ENCODE peak calls at places on chromosomes 7 and 10, in four cellular contexts. One of them, this sample, is unnamed.
A peak's percentile ranks its signal among the peaks of the same experiment; 100 is the strongest.

GRCh38 chr10:75107756-75108683 is 3.4 kb upstream of the SAMD8 start:
- DNase-seq in neuronal stem cell: no peak
- DNase-seq in mesenchymal stem cell: no peak
- DNase-seq in H1: no peak
- DNase-seq in this sample: no peak

GRCh38 chr10:132134541-132135397 is 52.0 kb upstream of the DPYSL4 start:
- DNase-seq in neuronal stem cell: no peak
- DNase-seq in mesenchymal stem cell: no peak
- DNase-seq in H1: no peak
- DNase-seq in this sample: no peak

GRCh38 chr7:55325371-55325792 is 39.8 kb upstream of the LANCL2 start:
- DNase-seq in neuronal stem cell: no peak
- DNase-seq in mesenchymal stem cell: peak; percentile 4
- DNase-seq in H1: no peak
- DNase-seq in this sample: no peak

GRCh38 chr7:37642028-37642540 is 41.5 kb upstream of the GPR141 start:
- DNase-seq in neuronal stem cell: no peak
- DNase-seq in mesenchymal stem cell: no peak
- DNase-seq in H1: no peak
- DNase-seq in this sample: peak; percentile 41

GRCh38 chr10:12638103-12638502 is 288.8 kb downstream of the CAMK1D start:
- DNase-seq in neuronal stem cell: no peak
- DNase-seq in mesenchymal stem cell: peak; percentile 30
- DNase-seq in H1: no peak
- DNase-seq in this sample: no peak

GRCh38 chr7:47418910-47419309 is 163.0 kb downstream of the TNS3 start:
- DNase-seq in neuronal stem cell: no peak
- DNase-seq in mesenchymal stem cell: peak; percentile 95
- DNase-seq in H1: no peak
- DNase-seq in this sample: no peak

GRCh38 chr10:73779018-73779417 is 2.8 kb upstream of the CHCHD1 start:
- DNase-seq in neuronal stem cell: no peak
- DNase-seq in mesenchymal stem cell: no peak
- DNase-seq in H1: no peak
- DNase-seq in this sample: no peak

GRCh38 chr7:130951976-130952313 is 217.9 kb upstream of the KLF14 start:
- DNase-seq in neuronal stem cell: no peak
- DNase-seq in mesenchymal stem cell: no peak
- DNase-seq in H1: no peak
- DNase-seq in this sample: no peak

GRCh38 chr10:110052911-110053310 is 45.1 kb downstream of the ADD3 start:
- DNase-seq in neuronal stem cell: no peak
- DNase-seq in mesenchymal stem cell: no peak
- DNase-seq in H1: no peak
- DNase-seq in this sample: no peak

GRCh38 chr10:10605551-10606081 is 412.1 kb upstream of the CELF2 start:
- DNase-seq in neuronal stem cell: no peak
- DNase-seq in mesenchymal stem cell: peak; percentile 35
- DNase-seq in H1: no peak
- DNase-seq in this sample: no peak

GRCh38 chr10:23344251-23344841 is at the start of gene C10orf67:
- DNase-seq in neuronal stem cell: peak; percentile 32
- DNase-seq in mesenchymal stem cell: peak; percentile 49
- DNase-seq in H1: peak; percentile 17
- DNase-seq in this sample: peak; percentile 62

GRCh38 chr10:49758249-49758930 is 3.7 kb downstream of the OGDHL start:
- DNase-seq in neuronal stem cell: no peak
- DNase-seq in mesenchymal stem cell: no peak
- DNase-seq in H1: no peak
- DNase-seq in this sample: peak; percentile 20

GRCh38 chr10:120931999-120932398 is 80.8 kb downstream of the WDR11 start:
- DNase-seq in neuronal stem cell: no peak
- DNase-seq in mesenchymal stem cell: no peak
- DNase-seq in H1: no peak
- DNase-seq in this sample: no peak

GRCh38 chr7:50742401-50742800 is 40.3 kb downstream of the GRB10 start:
- DNase-seq in neuronal stem cell: no peak
- DNase-seq in mesenchymal stem cell: no peak
- DNase-seq in H1: no peak
- DNase-seq in this sample: no peak

GRCh38 chr10:71860243-71861029 is 9.4 kb upstream of the PSAP start:
- DNase-seq in neuronal stem cell: no peak
- DNase-seq in mesenchymal stem cell: peak; percentile 100
- DNase-seq in H1: peak; percentile 73
- DNase-seq in this sample: peak; percentile 93

GRCh38 chr10:85204814-85205213 is 876.4 kb downstream of the CCSER2 start:
- DNase-seq in neuronal stem cell: no peak
- DNase-seq in mesenchymal stem cell: no peak
- DNase-seq in H1: no peak
- DNase-seq in this sample: no peak

GRCh38 chr10:86410542-86411124 is 44.0 kb upstream of the GRID1 start:
- DNase-seq in neuronal stem cell: no peak
- DNase-seq in mesenchymal stem cell: peak; percentile 60
- DNase-seq in H1: no peak
- DNase-seq in this sample: no peak

GRCh38 chr10:1190791-1191490 is 134.8 kb downstream of the WDR37 start:
- DNase-seq in neuronal stem cell: no peak
- DNase-seq in mesenchymal stem cell: no peak
- DNase-seq in H1: no peak
- DNase-seq in this sample: no peak

GRCh38 chr7:54397836-54398612 is 144.2 kb upstream of the VSTM2A start:
- DNase-seq in neuronal stem cell: no peak
- DNase-seq in mesenchymal stem cell: no peak
- DNase-seq in H1: no peak
- DNase-seq in this sample: no peak

GRCh38 chr10:78977761-78978305 is 90.9 kb upstream of the ZMIZ1 start:
- DNase-seq in neuronal stem cell: no peak
- DNase-seq in mesenchymal stem cell: peak; percentile 97
- DNase-seq in H1: no peak
- DNase-seq in this sample: no peak

GRCh38 chr7:30322656-30323355 is 38.4 kb downstream of the ZNRF2 start:
- DNase-seq in neuronal stem cell: no peak
- DNase-seq in mesenchymal stem cell: no peak
- DNase-seq in H1: no peak
- DNase-seq in this sample: no peak

GRCh38 chr10:30581779-30582380 is 47.7 kb downstream of the LYZL2 start:
- DNase-seq in neuronal stem cell: peak; percentile 41
- DNase-seq in mesenchymal stem cell: peak; percentile 47
- DNase-seq in H1: no peak
- DNase-seq in this sample: peak; percentile 39

GRCh38 chr10:120415709-120416330 is 41.2 kb upstream of the PLPP4 start:
- DNase-seq in neuronal stem cell: no peak
- DNase-seq in mesenchymal stem cell: peak; percentile 80
- DNase-seq in H1: no peak
- DNase-seq in this sample: no peak

GRCh38 chr7:79673969-79674368 is 220.5 kb upstream of the MAGI2 start:
- DNase-seq in neuronal stem cell: no peak
- DNase-seq in mesenchymal stem cell: no peak
- DNase-seq in H1: no peak
- DNase-seq in this sample: no peak

GRCh38 chr7:116357776-116358670 is 141.5 kb upstream of the CAV2 start:
- DNase-seq in neuronal stem cell: no peak
- DNase-seq in mesenchymal stem cell: peak; percentile 44
- DNase-seq in H1: no peak
- DNase-seq in this sample: no peak

GRCh38 chr10:36266923-36267322 is 624.8 kb upstream of the FZD8 start:
- DNase-seq in neuronal stem cell: no peak
- DNase-seq in mesenchymal stem cell: peak; percentile 34
- DNase-seq in H1: no peak
- DNase-seq in this sample: no peak

GRCh38 chr10:16828114-16828568 is 10.9 kb upstream of the RSU1 start:
- DNase-seq in neuronal stem cell: peak; percentile 76
- DNase-seq in mesenchymal stem cell: peak; percentile 79
- DNase-seq in H1: peak; percentile 43
- DNase-seq in this sample: peak; percentile 78

GRCh38 chr10:49740346-49741107 is 21.6 kb downstream of the OGDHL start:
- DNase-seq in neuronal stem cell: no peak
- DNase-seq in mesenchymal stem cell: no peak
- DNase-seq in H1: no peak
- DNase-seq in this sample: peak; percentile 23

GRCh38 chr10:119025336-119025735 is 4.2 kb upstream of the NANOS1 start:
- DNase-seq in neuronal stem cell: no peak
- DNase-seq in mesenchymal stem cell: peak; percentile 77
- DNase-seq in H1: no peak
- DNase-seq in this sample: no peak

GRCh38 chr7:106128846-106129245 is 16.7 kb upstream of the SYPL1 start:
- DNase-seq in neuronal stem cell: no peak
- DNase-seq in mesenchymal stem cell: no peak
- DNase-seq in H1: no peak
- DNase-seq in this sample: no peak
- H2BK12ac ChIP-seq in neuronal stem cell: no peak overlapping the region
- H2BK12ac ChIP-seq in mesenchymal stem cell: no peak overlapping the region
- H2BK12ac ChIP-seq in H1: no peak overlapping the region
- H2BK12ac ChIP-seq in this sample: no peak overlapping the region

GRCh38 chr7:74015670-74016069 is 12.3 kb upstream of the ELN start:
- DNase-seq in neuronal stem cell: no peak
- DNase-seq in mesenchymal stem cell: no peak
- DNase-seq in H1: no peak
- DNase-seq in this sample: no peak

GRCh38 chr7:74017122-74017521 is 10.9 kb upstream of the ELN start:
- DNase-seq in neuronal stem cell: no peak
- DNase-seq in mesenchymal stem cell: no peak
- DNase-seq in H1: no peak
- DNase-seq in this sample: no peak

GRCh38 chr7:74010407-74010806 is 17.6 kb upstream of the ELN start:
- DNase-seq in neuronal stem cell: no peak
- DNase-seq in mesenchymal stem cell: no peak
- DNase-seq in H1: no peak
- DNase-seq in this sample: no peak

GRCh38 chr7:74012842-74013249 is 15.1 kb upstream of the ELN start:
- DNase-seq in neuronal stem cell: no peak
- DNase-seq in mesenchymal stem cell: peak; percentile 29
- DNase-seq in H1: no peak
- DNase-seq in this sample: peak; percentile 44

DNA sequence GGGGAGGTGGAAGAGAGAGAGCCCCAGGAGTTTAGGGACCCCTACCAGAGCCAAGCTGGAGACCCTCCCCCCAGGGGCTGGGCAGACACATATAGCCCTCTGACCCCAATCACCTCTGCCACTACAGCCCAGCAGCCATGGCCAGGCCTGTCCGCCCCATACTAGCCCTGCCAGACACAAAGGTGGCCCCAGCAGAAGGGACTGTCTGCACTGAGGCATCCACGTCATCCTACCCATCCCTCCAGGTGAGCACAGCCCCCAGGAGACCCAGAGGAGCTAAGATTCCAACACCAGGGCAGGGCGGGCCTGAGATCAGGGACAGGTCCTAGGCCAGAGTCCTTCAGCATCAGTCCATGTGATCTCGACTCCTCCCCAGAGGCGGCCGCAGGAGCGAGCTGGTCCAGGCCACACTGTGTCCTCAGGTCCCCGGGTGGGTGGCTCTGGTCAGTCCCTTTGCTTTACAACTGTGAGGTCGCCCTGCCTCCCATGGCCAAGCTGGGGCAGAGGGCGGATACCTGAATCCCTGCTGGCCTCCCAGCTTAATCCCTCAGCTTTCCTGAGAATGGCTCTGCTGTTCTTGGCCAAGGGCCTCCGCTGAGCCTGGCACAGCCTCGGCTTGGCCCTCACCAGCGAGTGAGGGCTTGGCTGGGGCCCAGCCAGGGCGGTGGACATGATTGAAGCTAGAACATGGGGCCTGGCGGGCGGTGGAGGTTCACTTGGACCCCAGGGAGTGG is 14.3 kb upstream of the ELN start:
- DNase-seq in neuronal stem cell: no peak
- DNase-seq in mesenchymal stem cell: no peak
- DNase-seq in H1: no peak
- DNase-seq in this sample: no peak
- H2BK12ac ChIP-seq in neuronal stem cell: peak overlapping the region; percentile 58
- H2BK12ac ChIP-seq in mesenchymal stem cell: no peak overlapping the region
- H2BK12ac ChIP-seq in H1: no peak overlapping the region
- H2BK12ac ChIP-seq in this sample: no peak overlapping the region

GRCh38 chr10:6222755-6223154 is 20.0 kb downstream of the PFKFB3 start:
- DNase-seq in neuronal stem cell: no peak
- DNase-seq in mesenchymal stem cell: no peak
- DNase-seq in H1: no peak
- DNase-seq in this sample: no peak

GRCh38 chr10:6223981-6224380 is 21.2 kb downstream of the PFKFB3 start:
- DNase-seq in neuronal stem cell: no peak
- DNase-seq in mesenchymal stem cell: no peak
- DNase-seq in H1: no peak
- DNase-seq in this sample: no peak

GRCh38 chr10:6221192-6221940 is 18.6 kb downstream of the PFKFB3 start:
- DNase-seq in neuronal stem cell: no peak
- DNase-seq in mesenchymal stem cell: no peak
- DNase-seq in H1: no peak
- DNase-seq in this sample: no peak

GRCh38 chr10:6220418-6221191 is 17.9 kb downstream of the PFKFB3 start:
- DNase-seq in neuronal stem cell: no peak
- DNase-seq in mesenchymal stem cell: no peak
- DNase-seq in H1: no peak
- DNase-seq in this sample: no peak

GRCh38 chr10:6221971-6222751 is 19.4 kb downstream of the PFKFB3 start:
- DNase-seq in neuronal stem cell: no peak
- DNase-seq in mesenchymal stem cell: peak; percentile 59
- DNase-seq in H1: no peak
- DNase-seq in this sample: no peak
- H2BK12ac ChIP-seq in neuronal stem cell: no peak overlapping the region
- H2BK12ac ChIP-seq in mesenchymal stem cell: no peak overlapping the region
- H2BK12ac ChIP-seq in H1: no peak overlapping the region
- H2BK12ac ChIP-seq in this sample: no peak overlapping the region

GRCh38 chr7:142964502-142965246 is 2.5 kb upstream of the KEL start:
- DNase-seq in neuronal stem cell: no peak
- DNase-seq in mesenchymal stem cell: no peak
- DNase-seq in H1: no peak
- DNase-seq in this sample: no peak

GRCh38 chr7:142961973-142962913 is at the start of gene KEL:
- DNase-seq in neuronal stem cell: no peak
- DNase-seq in mesenchymal stem cell: no peak
- DNase-seq in H1: no peak
- DNase-seq in this sample: no peak

GRCh38 chr7:142960955-142961512 is 1.1 kb downstream of the KEL start:
- DNase-seq in neuronal stem cell: no peak
- DNase-seq in mesenchymal stem cell: no peak
- DNase-seq in H1: no peak
- DNase-seq in this sample: no peak

GRCh38 chr7:142961595-142961972 is 579 bp downstream of the KEL start:
- DNase-seq in neuronal stem cell: no peak
- DNase-seq in mesenchymal stem cell: no peak
- DNase-seq in H1: no peak
- DNase-seq in this sample: no peak

DNA sequence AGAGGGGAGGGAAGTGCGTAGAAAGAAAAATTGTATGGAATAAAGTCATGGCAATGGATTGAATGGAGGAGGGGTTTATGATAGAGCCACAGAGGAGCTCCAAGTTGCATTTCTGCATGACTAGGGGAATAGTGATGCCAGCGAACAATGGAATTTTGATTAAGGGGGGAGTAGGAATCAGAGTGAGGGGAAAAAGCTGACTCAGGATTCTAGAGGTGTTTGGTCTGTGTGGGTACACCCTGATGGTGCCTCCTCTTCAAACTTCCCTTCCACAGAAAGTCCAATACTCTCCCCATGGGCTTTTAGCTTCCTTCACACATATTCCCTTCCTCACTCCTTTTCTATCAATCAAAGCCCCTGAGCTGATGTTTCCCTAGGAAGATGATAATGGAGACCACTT is 1.8 kb upstream of the KEL start:
- DNase-seq in neuronal stem cell: no peak
- DNase-seq in mesenchymal stem cell: no peak
- DNase-seq in H1: no peak
- DNase-seq in this sample: no peak
- H2BK12ac ChIP-seq in neuronal stem cell: no peak overlapping the region
- H2BK12ac ChIP-seq in mesenchymal stem cell: no peak overlapping the region
- H2BK12ac ChIP-seq in H1: no peak overlapping the region
- H2BK12ac ChIP-seq in this sample: no peak overlapping the region